ENCODE peak calls at places on chromosomes 6 and 20, in ten cellular contexts. X is CD4-positive, alpha-beta T cell; D is aorta; E is PC-3; A is brain microvascular endothelial cell; W is pancreas; Z is suprapubic skin; U is ascending aorta; I is SK-N-MC; S is K562. V is an unnamed sample.

GRCh38 chr6:52027699-52028098 is 59.7 kb downstream of the PKHD1 start:
- DNase-seq in W (no peak), S (no peak), X (no peak), Z (no peak), A (no peak), I (no peak), U (no peak), D (no peak), E (no peak), V (no peak)

GRCh38 chr6:167093922-167094432 is 28.9 kb upstream of the CCR6 start:
- DNase-seq in I (no peak), D (no peak), Z (no peak), U (no peak), E (no peak), A (no peak), W (no peak), X (peak; percentile 34), S (no peak), V (no peak)

GRCh38 chr6:44404715-44405099 is 17.2 kb downstream of the CDC5L start:
- DNase-seq in U (no peak), X (no peak), A (no peak), E (no peak), Z (no peak), I (no peak), S (no peak), W (no peak), D (no peak), V (no peak)

GRCh38 chr6:169409742-169410312 is 156.2 kb upstream of the THBS2 start:
- DNase-seq in E (no peak), W (no peak), Z (no peak), D (no peak), S (no peak), A (no peak), X (no peak), U (no peak), I (no peak), V (no peak)

GRCh38 chr6:163994566-163994965 is 580.0 kb downstream of the QKI start:
- DNase-seq in U (no peak), X (no peak), W (no peak), S (no peak), Z (no peak), D (no peak), E (no peak), I (no peak), A (no peak), V (no peak)

GRCh38 chr20:51447097-51447764 is 95.3 kb downstream of the NFATC2 start:
- DNase-seq in E (peak; percentile 100), I (no peak), D (peak; percentile 87), W (peak; percentile 32), A (peak; percentile 95), X (no peak), Z (peak; percentile 85), U (peak; percentile 96), S (no peak), V (no peak)

GRCh38 chr6:140850438-140850837 is 1282.3 kb upstream of the GJE1 start:
- DNase-seq in Z (no peak), I (no peak), W (no peak), D (no peak), X (no peak), E (peak; percentile 43), S (no peak), U (no peak), A (peak; percentile 44), V (no peak)

GRCh38 chr6:2891768-2892170 is 11.3 kb downstream of the SERPINB9 start:
- DNase-seq in I (no peak), A (no peak), D (no peak), Z (no peak), W (no peak), E (peak; percentile 70), X (peak; percentile 44), S (no peak), U (no peak), V (no peak)

GRCh38 chr20:43988867-43989266 is 74.2 kb downstream of the TOX2 start:
- DNase-seq in W (no peak), A (peak; percentile 13), D (no peak), I (no peak), Z (no peak), U (no peak), S (no peak), X (no peak), E (no peak), V (no peak)

GRCh38 chr6:31528821-31529328 is at the start of gene MCCD1:
- DNase-seq in E (no peak), D (no peak), Z (no peak), A (no peak), W (no peak), X (no peak), S (no peak), I (no peak), U (no peak), V (no peak)

GRCh38 chr20:36645998-36646397 is at the start of gene SLA2:
- DNase-seq in U (no peak), D (peak; percentile 65), I (no peak), E (no peak), W (no peak), X (peak; percentile 58), S (no peak), A (no peak), Z (no peak), V (no peak)

GRCh38 chr6:47357827-47358226 is 48.1 kb upstream of the TNFRSF21 start:
- DNase-seq in Z (no peak), W (no peak), I (no peak), X (no peak), E (no peak), D (no peak), S (no peak), U (no peak), A (no peak), V (no peak)

GRCh38 chr6:170206931-170207431 is 83.9 kb downstream of the DLL1 start:
- DNase-seq in U (no peak), I (no peak), W (peak; percentile 7), D (no peak), S (no peak), X (no peak), A (no peak), Z (no peak), E (no peak), V (no peak)

GRCh38 chr6:106250997-106251396 is 74.6 kb downstream of the ATG5 start:
- DNase-seq in Z (no peak), I (no peak), S (no peak), A (no peak), U (no peak), E (no peak), X (no peak), W (no peak), D (no peak), V (no peak)

GRCh38 chr6:151400473-151400872 is 9.1 kb upstream of the ZBTB2 start:
- DNase-seq in U (no peak), Z (no peak), S (no peak), I (no peak), E (peak; percentile 65), X (no peak), A (peak; percentile 47), W (no peak), D (no peak), V (no peak)

DNA sequence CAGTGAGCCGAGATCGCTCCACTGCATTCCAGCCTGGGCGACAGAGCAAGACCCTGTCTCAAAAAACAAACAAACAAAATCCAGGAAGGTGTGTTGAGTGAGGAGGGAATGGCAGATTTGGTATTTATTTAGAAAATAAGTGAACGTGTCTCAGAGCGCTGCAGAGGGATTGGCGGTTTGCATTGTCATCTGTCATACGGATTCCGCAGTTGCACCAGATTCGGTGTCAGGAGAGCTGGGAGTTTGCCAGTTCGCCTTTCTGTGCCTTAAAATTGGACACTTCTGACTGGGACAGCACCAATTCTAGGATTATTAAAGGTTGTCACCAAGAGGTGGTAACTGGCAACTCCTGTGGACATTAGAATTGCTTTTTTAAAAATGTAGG is 912 bp downstream of the SNRNP48 start:
- DNase-seq in S (peak; percentile 34), X (no peak), Z (no peak), D (no peak), E (peak; percentile 57), W (peak; percentile 39), A (no peak), I (no peak), U (no peak), V (no peak)
- H3K27ac ChIP-seq in S (peak overlapping the region; percentile 76), X (no peak overlapping the region), Z (no peak overlapping the region), D (no peak overlapping the region), E (no peak overlapping the region), W (no peak overlapping the region), A (no peak overlapping the region), I (no peak overlapping the region), U (peak overlapping the region; percentile 56), V (no peak overlapping the region)

DNA sequence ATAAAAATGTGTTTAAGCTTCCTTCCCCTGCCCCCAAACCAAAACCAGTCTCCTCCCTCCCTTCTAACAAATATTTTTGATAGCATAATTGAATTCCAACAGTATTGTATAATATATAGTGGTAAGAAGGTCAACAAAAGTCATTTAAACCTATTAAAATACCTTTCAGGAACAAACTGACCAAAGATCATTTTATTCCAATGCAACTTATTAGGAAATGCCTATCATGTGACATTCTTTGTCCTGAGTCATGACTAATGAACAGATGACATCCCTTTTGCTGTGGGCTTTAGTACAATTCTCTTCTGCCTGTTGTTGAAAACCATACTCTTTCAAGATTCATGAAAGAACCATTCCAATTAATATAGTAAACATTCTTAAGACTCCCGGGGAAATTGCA is 51.5 kb upstream of the TRAF3IP2 start:
- DNase-seq in I (no peak), Z (no peak), E (peak; percentile 75), X (no peak), A (peak; percentile 27), D (no peak), W (no peak), U (no peak), S (no peak), V (no peak)
- H3K27ac ChIP-seq in I (no peak overlapping the region), Z (peak overlapping the region; percentile 65), E (peak overlapping the region; percentile 4), X (no peak overlapping the region), A (no peak overlapping the region), D (no peak overlapping the region), W (no peak overlapping the region), U (no peak overlapping the region), S (no peak overlapping the region), V (no peak overlapping the region)

DNA sequence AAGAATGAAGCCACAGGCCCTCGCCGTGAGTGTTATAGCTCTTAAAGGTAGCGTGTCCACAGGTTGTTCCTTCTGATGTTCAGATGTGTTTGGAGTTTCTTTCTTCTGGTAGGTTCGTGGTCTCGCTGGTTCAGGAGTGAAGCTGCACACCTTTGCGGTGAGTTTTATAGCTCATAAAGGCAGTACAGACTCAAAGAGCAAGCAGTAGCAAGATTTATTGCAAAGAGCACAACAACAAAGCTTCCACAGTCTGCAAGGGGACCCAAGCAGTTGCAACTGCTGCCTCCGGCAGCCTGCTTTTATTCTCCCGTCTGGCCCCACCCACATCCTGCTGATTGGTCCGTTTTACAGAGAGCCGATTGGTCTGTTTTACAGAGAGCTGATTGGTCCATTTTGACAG is 5.2 kb downstream of the HIVEP1 start:
- DNase-seq in S (no peak), D (no peak), A (no peak), I (no peak), E (no peak), X (no peak), Z (no peak), U (no peak), W (no peak), V (no peak)
- H3K27ac ChIP-seq in S (no peak overlapping the region), D (no peak overlapping the region), A (no peak overlapping the region), I (no peak overlapping the region), E (no peak overlapping the region), X (no peak overlapping the region), Z (no peak overlapping the region), U (no peak overlapping the region), W (no peak overlapping the region), V (no peak overlapping the region)

DNA sequence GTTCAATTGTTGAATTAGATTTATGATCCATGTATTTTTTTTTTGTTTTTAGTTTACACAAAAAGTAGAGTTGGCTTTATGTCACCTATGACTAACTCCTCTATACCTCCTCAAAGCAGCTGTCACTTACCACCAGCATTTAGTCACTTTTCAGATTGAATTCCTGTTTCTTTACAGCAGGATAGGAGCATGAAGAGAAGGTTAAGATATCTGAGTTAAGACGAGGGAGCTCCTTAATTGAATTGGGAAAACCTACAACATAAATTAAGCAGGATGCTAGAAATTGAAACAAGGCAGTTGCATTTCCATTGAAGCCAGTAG is 237.2 kb downstream of the FARS2 start:
- DNase-seq in Z (no peak), D (no peak), S (no peak), I (no peak), A (no peak), W (no peak), X (no peak), U (no peak), E (no peak), V (no peak)
- H3K27ac ChIP-seq in Z (no peak overlapping the region), D (no peak overlapping the region), S (no peak overlapping the region), I (peak overlapping the region; percentile 82), A (peak overlapping the region; percentile 82), W (no peak overlapping the region), X (no peak overlapping the region), U (no peak overlapping the region), E (peak overlapping the region; percentile 83), V (no peak overlapping the region)

V was measured in caudate nucleus.